ENCODE peak calls at places on chromosomes 4 and X, in four cellular contexts. J is keratinocyte, Q is neural progenitor cell, U is GM12878. W is an unnamed sample.

GRCh38 chr4:1113311-1114009 is at the start of gene RNF212:
- DNase-seq in J (no peak), Q (peak; percentile 39), U (no peak), W (peak; percentile 66)

GRCh38 chrX:11704725-11705495 is 39.2 kb upstream of the ARHGAP6 start:
- DNase-seq in J (no peak), Q (no peak), U (no peak), W (no peak)

GRCh38 chr4:4578981-4579380 is 37.1 kb upstream of the STX18 start:
- DNase-seq in J (no peak), Q (peak; percentile 89), U (no peak), W (no peak)

GRCh38 chrX:16187024-16187698 is 19.9 kb downstream of the MAGEB17 start:
- DNase-seq in J (no peak), Q (no peak), U (no peak), W (no peak)

GRCh38 chr4:86223472-86223871 is 136.4 kb downstream of the MAPK10 start:
- DNase-seq in J (no peak), Q (peak; percentile 31), U (no peak), W (peak; percentile 14)

GRCh38 chr4:72006576-72006975 is 25.2 kb upstream of the NPFFR2 start:
- DNase-seq in J (no peak), Q (no peak), U (no peak), W (no peak)

GRCh38 chr4:107492566-107492965 is 227.5 kb downstream of the PAPSS1 start:
- DNase-seq in J (no peak), Q (no peak), U (no peak), W (no peak)

GRCh38 chr4:80201326-80202151 is 4.2 kb downstream of the PRDM8 start:
- DNase-seq in J (no peak), Q (peak; percentile 68), U (no peak), W (peak; percentile 52)

GRCh38 chr4:97374526-97374925 is 768.8 kb downstream of the STPG2 start:
- DNase-seq in J (no peak), Q (no peak), U (no peak), W (no peak)

GRCh38 chr4:151603377-151603776 is 157.4 kb downstream of the GATB start:
- DNase-seq in J (no peak), Q (no peak), U (no peak), W (no peak)

GRCh38 chr4:141636771-141637460 is 533 bp downstream of the IL15 start:
- DNase-seq in J (no peak), Q (peak; percentile 66), U (no peak), W (peak; percentile 70)

GRCh38 chrX:103092942-103093341 is at the start of gene NXF3:
- DNase-seq in J (no peak), Q (no peak), U (no peak), W (no peak)

GRCh38 chrX:96909291-96909690 is 25.6 kb downstream of the RPA4 start:
- DNase-seq in J (no peak), Q (no peak), U (no peak), W (peak; percentile 25)

GRCh38 chrX:1398431-1399340 is 6.8 kb upstream of the SLC25A6 start:
- DNase-seq in J (no peak), Q (no peak), U (no peak), W (no peak)

GRCh38 chrX:68455151-68455510 is 21.8 kb upstream of the OPHN1 start:
- DNase-seq in J (no peak), Q (no peak), U (no peak), W (no peak)

GRCh38 chr4:90057091-90057490 is 70.1 kb upstream of the CCSER1 start:
- DNase-seq in J (no peak), Q (no peak), U (no peak), W (no peak)

GRCh38 chr4:86720508-86721068 is 126.5 kb downstream of the PTPN13 start:
- DNase-seq in J (no peak), Q (no peak), U (no peak), W (no peak)

GRCh38 chr4:1019726-1020470 is 8.5 kb downstream of the FGFRL1 start:
- DNase-seq in J (no peak), Q (peak; percentile 76), U (no peak), W (no peak)

GRCh38 chr4:25863347-25863784 is 578 bp upstream of the SEL1L3 start:
- DNase-seq in J (no peak), Q (peak; percentile 47), U (no peak), W (peak; percentile 64)

GRCh38 chr4:7855731-7856130 is 83.9 kb downstream of the AFAP1 start:
- DNase-seq in J (no peak), Q (no peak), U (no peak), W (no peak)

GRCh38 chr4:7854697-7855370 is 84.8 kb downstream of the AFAP1 start:
- DNase-seq in J (no peak), Q (no peak), U (peak; percentile 23), W (no peak)

GRCh38 chr4:7853271-7853670 is 86.4 kb downstream of the AFAP1 start:
- DNase-seq in J (no peak), Q (no peak), U (no peak), W (no peak)

GRCh38 chr4:7852568-7853185 is 87.0 kb downstream of the AFAP1 start:
- DNase-seq in J (no peak), Q (no peak), U (no peak), W (no peak)

DNA sequence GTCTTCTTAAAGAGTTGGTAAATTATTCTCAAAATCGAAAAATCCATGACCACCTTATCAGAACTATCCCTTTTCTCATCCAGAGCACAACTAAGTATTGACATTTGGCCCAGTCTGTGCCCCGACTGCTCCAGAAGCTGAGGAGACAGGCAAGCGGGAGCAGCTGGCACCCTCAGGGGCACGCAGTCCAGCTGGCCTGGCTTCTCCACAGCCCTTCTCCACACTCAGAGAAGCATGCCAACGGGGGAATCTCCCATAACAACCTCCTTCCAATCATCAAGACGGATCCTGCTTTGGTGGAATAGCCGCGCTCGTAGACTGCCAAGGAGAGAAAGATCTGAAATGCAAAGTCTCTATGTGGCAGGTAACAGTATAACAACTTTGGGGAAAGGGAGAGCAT is 85.5 kb downstream of the AFAP1 start:
- DNase-seq in J (no peak), Q (no peak), U (no peak), W (no peak)
- H3K79me2 ChIP-seq in J (peaks cover 14% of the 10 kb centered on the region), Q (no peaks in the 10 kb centered on the region), U (no peaks in the 10 kb centered on the region), W (peaks cover 7% of the 10 kb centered on the region)

DNA sequence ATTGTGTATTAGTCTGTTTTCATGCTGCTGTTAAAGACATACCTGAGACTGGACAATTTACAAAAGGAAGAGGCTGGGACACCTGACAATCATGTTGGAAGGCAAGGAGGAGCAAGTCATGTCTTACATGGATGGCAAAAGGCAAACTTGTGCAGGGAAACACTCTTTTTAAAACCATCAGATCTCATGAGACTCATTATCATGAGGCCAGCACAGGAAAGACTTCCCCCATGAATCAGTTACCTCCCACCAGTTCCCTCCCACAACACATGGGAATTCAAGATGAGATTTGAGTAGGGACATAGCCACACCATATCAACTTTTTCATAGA is 11.2 kb downstream of the TENT5D start:
- DNase-seq in J (no peak), Q (no peak), U (no peak), W (no peak)
- H3K9me3 ChIP-seq in J (no peaks in the 10 kb centered on the region), Q (peaks cover 8% of the 10 kb centered on the region), U (no peaks in the 10 kb centered on the region), W (peaks cover 3% of the 10 kb centered on the region)

DNA sequence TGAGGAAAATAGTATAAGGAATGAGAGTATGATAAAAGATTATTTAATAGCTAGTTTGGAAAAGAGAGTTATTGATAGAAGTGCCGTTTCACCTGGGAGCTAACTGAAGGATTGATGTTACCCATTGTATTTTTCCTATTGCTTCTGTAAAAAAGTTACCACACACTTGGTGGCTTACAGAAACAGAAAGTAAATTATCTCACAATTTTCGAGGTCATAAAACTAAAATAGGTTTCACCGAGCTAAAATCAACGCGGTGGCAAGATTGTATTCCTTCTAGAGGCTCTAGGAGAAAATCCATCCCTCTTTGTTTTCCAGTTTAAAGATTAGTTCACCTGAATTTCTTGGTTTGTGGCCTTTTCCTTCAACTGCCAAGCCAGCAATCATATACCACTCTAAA is 11.1 kb upstream of the TRAM1L1 start:
- DNase-seq in J (no peak), Q (no peak), U (no peak), W (no peak)
- H2AFZ ChIP-seq in J (no peak overlapping the region), Q (peak overlapping the region; percentile 65), U (no peak overlapping the region), W (no peak overlapping the region)

GRCh38 chr4:146183209-146183608 is 7.7 kb downstream of the LSM6 start:
- DNase-seq in J (no peak), Q (no peak), U (no peak), W (no peak)

GRCh38 chr4:146175541-146176453 is at the start of gene LSM6:
- DNase-seq in J (peak; percentile 5), Q (peak; percentile 83), U (peak; percentile 36), W (peak; percentile 90)

GRCh38 chr4:146182450-146182849 is 6.9 kb downstream of the LSM6 start:
- DNase-seq in J (no peak), Q (no peak), U (no peak), W (no peak)

DNA sequence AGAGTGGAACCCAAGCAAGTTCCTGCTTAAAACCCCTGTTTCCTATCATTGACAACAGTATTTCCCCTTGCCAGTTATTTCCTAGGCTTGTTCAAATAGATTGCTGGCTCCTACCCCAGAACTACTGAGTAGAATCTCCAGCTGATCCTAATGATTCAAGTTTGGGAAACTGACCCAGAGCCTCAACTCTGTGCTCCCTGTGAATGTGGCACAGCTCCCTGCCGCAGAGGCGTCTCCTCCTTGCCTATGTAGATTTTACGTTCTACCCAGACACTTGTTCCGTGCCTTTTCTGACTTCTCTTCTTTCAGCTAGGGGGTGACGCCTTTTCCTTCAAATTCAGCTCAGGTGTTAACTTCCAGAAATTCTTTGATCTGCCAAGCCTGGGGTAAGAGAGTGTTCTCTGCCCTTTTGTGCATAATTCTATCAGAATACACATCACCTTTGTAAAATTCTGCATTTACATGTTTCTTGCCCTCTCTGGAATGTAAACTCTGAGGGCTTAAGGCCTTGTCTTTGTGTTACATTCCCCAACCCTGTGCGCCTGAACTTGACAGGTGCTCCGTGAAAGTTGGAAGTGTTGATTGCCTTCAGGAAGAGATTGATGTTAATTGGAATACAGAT is 4.4 kb downstream of the LSM6 start:
- DNase-seq in J (no peak), Q (no peak), U (no peak), W (no peak)
- H3K79me2 ChIP-seq in J (peaks cover 57% of the 10 kb centered on the region), Q (peaks cover 78% of the 10 kb centered on the region), U (peaks cover 81% of the 10 kb centered on the region), W (peaks cover 76% of the 10 kb centered on the region)

DNA sequence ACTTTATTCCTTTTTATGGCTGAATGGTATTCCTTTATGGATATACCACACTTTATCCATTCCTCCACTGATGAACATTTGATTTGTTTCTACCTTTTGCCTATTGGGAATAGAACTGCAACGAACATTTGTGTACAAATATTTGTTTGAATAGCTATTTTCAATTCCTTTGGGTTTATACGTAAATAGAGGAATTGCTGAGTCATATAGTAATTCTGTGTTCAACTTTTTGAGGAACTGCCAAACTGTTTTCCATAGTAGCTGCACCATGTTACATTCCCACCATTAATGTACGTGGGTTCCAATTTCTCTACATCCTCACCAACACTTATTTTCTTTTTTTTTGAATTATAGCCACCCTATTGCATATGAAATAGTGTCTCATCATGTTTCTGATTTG is 156.5 kb upstream of the ATP6AP2 start:
- DNase-seq in J (no peak), Q (no peak), U (no peak), W (no peak)
- H3K9me3 ChIP-seq in J (peaks cover 2% of the 10 kb centered on the region), Q (peaks cover 23% of the 10 kb centered on the region), U (peaks cover 5% of the 10 kb centered on the region), W (no peaks in the 10 kb centered on the region)

GRCh38 chr4:76435689-76436176 is 704 bp downstream of the SHROOM3 start:
- DNase-seq in J (no peak), Q (peak; percentile 63), U (no peak), W (no peak)
- H2AFZ ChIP-seq in J (no peak overlapping the region), Q (peak overlapping the region; percentile 74), U (no peak overlapping the region), W (peak overlapping the region; percentile 79)

GRCh38 chrX:109707322-109707721 is 25.7 kb downstream of the ACSL4 start:
- DNase-seq in J (no peak), Q (no peak), U (no peak), W (no peak)

GRCh38 chrX:109704563-109704962 is 28.5 kb downstream of the ACSL4 start:
- DNase-seq in J (no peak), Q (no peak), U (peak; percentile 27), W (no peak)

GRCh38 chrX:109710181-109710580 is 22.9 kb downstream of the ACSL4 start:
- DNase-seq in J (no peak), Q (no peak), U (no peak), W (no peak)

GRCh38 chrX:109714340-109714958 is 18.6 kb downstream of the ACSL4 start:
- DNase-seq in J (no peak), Q (no peak), U (no peak), W (no peak)

GRCh38 chrX:109709129-109709631 is 23.9 kb downstream of the ACSL4 start:
- DNase-seq in J (no peak), Q (no peak), U (peak; percentile 60), W (no peak)
- H3K79me2 ChIP-seq in J (peaks cover 91% of the 10 kb centered on the region), Q (peaks cover 44% of the 10 kb centered on the region), U (peaks cover 23% of the 10 kb centered on the region), W (peaks cover 2% of the 10 kb centered on the region)